ENCODE peak calls at places on chromosomes 12 and 14, in four cellular contexts. N is PC-9, V is IMR-90, L is astrocyte. B is an unnamed sample. For H3K4me1 and H3K27me3, the result is how much of the 10 kb centered on the place peaks cover.

GRCh38 chr12:68868043-68868790 is 60.2 kb downstream of the MDM2 start:
- DNase-seq in N (no peak), V (no peak), L (no peak), B (no peak)

GRCh38 chr12:47377414-47378221 is 297.9 kb upstream of the AMIGO2 start:
- DNase-seq in N (peak), V (peak), L (peak), B (no peak)

GRCh38 chr14:37591311-37591940 is 3.6 kb downstream of the FOXA1 start:
- DNase-seq in N (no peak), V (no peak), L (no peak), B (peak)

GRCh38 chr12:92363295-92364146 is 217.9 kb upstream of the BTG1 start:
- DNase-seq in N (no peak), V (peak), L (peak), B (no peak)

GRCh38 chr14:51465486-51465885 is 186.2 kb upstream of the FRMD6 start:
- DNase-seq in N (no peak), V (no peak), L (no peak), B (no peak)

GRCh38 chr12:93042283-93042682 is 113.2 kb upstream of the EEA1 start:
- DNase-seq in N (no peak), V (peak), L (no peak), B (peak)

GRCh38 chr12:131795688-131796410 is 32.3 kb upstream of the MMP17 start:
- DNase-seq in N (peak), V (no peak), L (no peak), B (peak)

GRCh38 chr14:94009767-94010166 is 12.7 kb downstream of the CCDC197 start:
- DNase-seq in N (no peak), V (peak), L (peak), B (no peak)

GRCh38 chr12:18068355-18068754 is 21.6 kb downstream of the RERGL start:
- DNase-seq in N (no peak), V (no peak), L (no peak), B (no peak)

GRCh38 chr12:38053655-38054464 is 262.7 kb upstream of the ALG10B start:
- DNase-seq in N (peak), V (no peak), L (no peak), B (peak)

GRCh38 chr12:109563291-109564284 is 9.7 kb downstream of the MMAB start:
- DNase-seq in N (no peak), V (no peak), L (no peak), B (no peak)

GRCh38 chr12:75853621-75854020 is 178.0 kb downstream of the PHLDA1 start:
- DNase-seq in N (no peak), V (no peak), L (no peak), B (no peak)

GRCh38 chr12:5945071-5946008 is at the start of gene ANO2:
- DNase-seq in N (peak), V (no peak), L (no peak), B (no peak)

GRCh38 chr14:58599145-58599544 is 38.6 kb upstream of the DACT1 start:
- DNase-seq in N (no peak), V (no peak), L (no peak), B (no peak)

GRCh38 chr12:116864371-116865160 is 16.7 kb downstream of the HRK start:
- DNase-seq in N (peak), V (peak), L (peak), B (no peak)

GRCh38 chr14:92729632-92730358 is 18.6 kb downstream of the LGMN start:
- DNase-seq in N (no peak), V (peak), L (peak), B (no peak)

DNA sequence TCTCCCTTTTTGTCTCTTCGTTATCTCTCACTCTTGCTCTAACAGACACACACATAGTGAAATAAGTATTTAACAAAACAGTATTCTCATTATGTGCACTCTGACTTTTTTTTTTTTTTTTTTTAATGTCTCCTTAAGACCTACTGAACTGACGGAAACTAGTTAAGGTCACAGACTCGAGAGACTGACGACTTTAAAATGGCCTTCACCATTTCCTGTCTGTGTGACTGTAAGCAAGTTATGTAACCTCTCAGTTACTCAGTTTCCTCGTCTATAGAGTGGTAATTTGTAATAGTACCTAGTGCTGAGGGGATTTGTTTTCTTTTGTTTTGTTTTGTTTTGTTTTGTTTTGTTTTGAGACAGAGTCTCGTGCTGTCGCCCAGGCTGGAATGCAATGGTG is 284.8 kb downstream of the FBXL14 start:
- DNase-seq in N (no peak), V (no peak), L (no peak), B (no peak)
- TF ChIP-seq CTCF in N (no peak), V (no peak), L (no peak), B (no peak)

GRCh38 chr12:49944046-49944445 is 6.5 kb upstream of the AQP2 start:
- DNase-seq in N (no peak), V (no peak), L (no peak), B (no peak)
- H3K4me1 ChIP-seq in N (under half), V (under half), L (under half), B (under half)

GRCh38 chr14:74417611-74418010 is 8.4 kb downstream of the SYNDIG1L start:
- DNase-seq in N (no peak), V (no peak), L (no peak), B (no peak)
- H3K27me3 ChIP-seq in N (half or more), V (half or more), L (half or more), B (under half)

GRCh38 chr14:60266021-60266937 is 17.3 kb downstream of the PPM1A start:
- DNase-seq in N (no peak), V (no peak), L (no peak), B (no peak)
- TF ChIP-seq CTCF in N (peak), V (peak), L (peak), B (peak)